ENCODE peak calls at places on chromosome 4, in seven cellular contexts. A is HepG2, T is K562, U is Panc1, I is GM12878, C is SK-N-SH, L is H1. V is an unnamed sample.

GRCh38 chr4:33746979-33747378 is 2497.3 kb downstream of the ARAP2 start:
- DNase-seq in U (no peak), L (no peak), A (no peak), I (no peak), C (no peak), T (no peak), V (no peak)

GRCh38 chr4:165909947-165910346 is 36.9 kb downstream of the TLL1 start:
- DNase-seq in T (no peak), C (no peak), I (no peak), L (no peak), A (no peak), U (no peak), V (no peak)

GRCh38 chr4:102363033-102363432 is 17.8 kb upstream of the SLC39A8 start:
- DNase-seq in L (no peak), I (no peak), T (no peak), U (no peak), A (no peak), C (no peak), V (no peak)

GRCh38 chr4:108029321-108029720 is 39.6 kb downstream of the HADH start:
- DNase-seq in C (no peak), U (no peak), T (no peak), A (no peak), L (no peak), I (no peak), V (no peak)

GRCh38 chr4:75289843-75290616 is 224.2 kb downstream of the RCHY1 start:
- DNase-seq in C (no peak), A (peak; percentile 20), U (no peak), I (peak; percentile 23), T (no peak), L (peak; percentile 27), V (peak; percentile 47)

GRCh38 chr4:21470531-21470930 is 478.0 kb downstream of the KCNIP4 start:
- DNase-seq in L (no peak), C (peak; percentile 14), A (no peak), T (no peak), U (no peak), I (no peak), V (no peak)

GRCh38 chr4:149987330-149987751 is 90.9 kb upstream of the DCLK2 start:
- DNase-seq in A (no peak), U (no peak), I (no peak), T (no peak), L (no peak), C (peak; percentile 8), V (no peak)

GRCh38 chr4:77818077-77818666 is 996 bp downstream of the CNOT6L start:
- DNase-seq in I (no peak), L (no peak), T (peak; percentile 78), A (peak; percentile 85), C (peak; percentile 76), U (peak; percentile 41), V (peak; percentile 60)

GRCh38 chr4:76007089-76007559 is at the start of gene CXCL9:
- DNase-seq in C (no peak), T (no peak), I (no peak), A (no peak), L (no peak), U (no peak), V (no peak)

GRCh38 chr4:23728393-23728792 is 161.5 kb downstream of the PPARGC1A start:
- DNase-seq in T (no peak), I (no peak), L (peak; percentile 10), U (peak; percentile 5), A (no peak), C (no peak), V (no peak)

GRCh38 chr4:138202686-138203085 is 39.5 kb downstream of the SLC7A11 start:
- DNase-seq in L (no peak), I (no peak), T (no peak), C (no peak), A (no peak), U (no peak), V (no peak)

GRCh38 chr4:52870225-52870624 is 8.1 kb downstream of the RASL11B start:
- DNase-seq in U (no peak), L (no peak), I (no peak), A (no peak), C (no peak), T (no peak), V (no peak)

GRCh38 chr4:89293299-89293698 is 14.3 kb downstream of the GPRIN3 start:
- DNase-seq in U (no peak), C (no peak), T (no peak), I (no peak), A (no peak), L (no peak), V (no peak)

GRCh38 chr4:16496501-16496900 is 270.2 kb upstream of the TAPT1 start:
- DNase-seq in C (no peak), T (no peak), I (no peak), A (no peak), U (no peak), L (no peak), V (no peak)

GRCh38 chr4:152316969-152317368 is 218.9 kb downstream of the FBXW7 start:
- DNase-seq in U (no peak), C (no peak), I (no peak), L (no peak), T (no peak), A (no peak), V (no peak)

GRCh38 chr4:20109395-20109794 is 142.3 kb upstream of the SLIT2 start:
- DNase-seq in T (no peak), U (no peak), I (no peak), A (no peak), L (no peak), C (no peak), V (no peak)

GRCh38 chr4:168618577-168619265 is 121.9 kb downstream of the PALLD start:
- DNase-seq in A (no peak), T (no peak), I (no peak), L (no peak), C (no peak), U (no peak), V (peak; percentile 54)

GRCh38 chr4:18917689-18918088 is 896.1 kb upstream of the LCORL start:
- DNase-seq in U (no peak), C (no peak), A (no peak), L (no peak), T (no peak), I (no peak), V (no peak)

GRCh38 chr4:18914182-18914581 is 892.6 kb upstream of the LCORL start:
- DNase-seq in C (no peak), T (no peak), I (no peak), A (no peak), U (no peak), L (no peak), V (no peak)
- TF ChIP-seq SIN3A in C (no peak), T (no peak), I (no peak), A (no peak), U (no peak), L (no peak), V (no peak)

DNA sequence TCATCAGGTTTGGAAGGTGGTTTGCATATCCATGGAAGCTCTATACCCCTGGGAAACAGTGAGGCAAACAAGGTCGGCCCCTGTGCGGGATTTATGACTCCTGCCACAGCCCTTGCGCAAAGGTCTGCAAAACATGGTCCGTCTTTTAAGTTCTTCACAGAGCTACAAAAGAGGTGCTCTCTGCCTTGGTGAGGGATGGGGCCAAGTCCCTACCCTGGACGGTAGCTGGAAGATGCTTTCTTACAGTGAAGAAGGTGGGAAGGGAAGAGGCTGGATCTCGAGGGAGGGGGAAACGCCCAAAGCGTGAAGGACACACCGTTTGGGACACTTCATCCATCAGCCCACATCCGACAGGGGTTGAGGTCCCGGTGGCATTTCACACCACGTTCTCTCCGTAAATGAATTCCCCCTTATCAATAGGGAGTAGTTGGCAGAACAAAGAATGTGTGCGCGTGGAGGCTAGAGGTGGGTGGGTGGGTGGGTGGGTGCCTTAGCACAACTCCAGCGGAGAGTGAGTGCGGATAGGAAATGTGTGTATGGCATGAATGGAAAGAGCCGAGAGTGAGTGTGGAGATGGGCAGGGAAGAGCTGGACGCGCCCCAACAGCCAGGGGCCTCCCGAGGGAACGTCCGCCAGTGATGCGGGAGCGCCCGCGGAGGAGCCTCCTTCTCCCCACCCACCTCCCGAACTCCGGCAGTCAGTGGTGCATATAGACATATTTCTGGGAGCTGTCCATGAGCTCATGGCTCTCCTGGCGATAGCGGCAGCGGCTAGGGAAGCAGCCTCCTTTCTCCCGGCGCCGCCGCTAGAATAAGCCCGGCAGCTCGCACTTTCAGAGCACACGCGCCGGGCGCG is 68.3 kb downstream of the LARP7 start:
- DNase-seq in I (no peak), C (peak; percentile 82), U (no peak), L (peak; percentile 19), T (no peak), A (peak; percentile 8), V (peak; percentile 8)
- TF ChIP-seq SIN3A in I (no peak), C (no peak), U (no peak), L (no peak), T (no peak), A (no peak), V (no peak)

GRCh38 chr4:962231-963208 is 10.8 kb downstream of the DGKQ start:
- DNase-seq in U (no peak), L (no peak), C (no peak), A (no peak), T (no peak), I (no peak), V (no peak)
- TF ChIP-seq SIN3A in U (no peak), L (no peak), C (no peak), A (no peak), T (no peak), I (no peak), V (no peak)

GRCh38 chr4:65401083-65401482 is 269.2 kb downstream of the EPHA5 start:
- DNase-seq in I (no peak), A (no peak), L (no peak), C (no peak), U (no peak), T (no peak), V (no peak)

DNA sequence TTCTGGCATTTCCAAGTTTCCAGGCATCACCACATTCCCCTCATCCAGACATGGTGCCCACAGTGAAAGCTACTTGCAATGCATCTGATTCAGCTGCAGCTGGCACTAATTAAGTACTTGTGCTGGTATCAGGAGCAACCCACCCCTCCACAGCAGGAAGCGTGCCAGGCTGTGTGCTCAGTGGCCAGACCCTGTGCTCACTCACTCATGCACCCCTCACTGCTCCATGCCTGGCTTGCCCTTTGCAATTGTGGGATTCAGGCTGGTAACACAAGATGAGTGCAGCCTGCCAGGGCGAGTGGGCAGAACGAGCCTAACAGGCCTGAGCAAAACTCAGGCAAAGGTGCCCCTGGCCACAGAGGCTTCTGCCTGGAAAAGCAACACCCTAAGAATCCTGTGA is 271.2 kb downstream of the EPHA5 start:
- DNase-seq in L (no peak), C (peak; percentile 0), I (no peak), U (no peak), T (no peak), A (no peak), V (no peak)
- TF ChIP-seq SIN3A in L (no peak), C (no peak), I (no peak), U (no peak), T (no peak), A (no peak), V (no peak)